ENCODE peak calls at places on chromosomes 5 and 9, in five cellular contexts. One of them, this sample, is unnamed.

GRCh38 chr5:65184780-65185179 is 296.9 kb downstream of the ADAMTS6 start:
- DNase-seq in NCI-H1105 treated with DMSO at 0.1 percent for 48 hours: no peak
- DNase-seq in H54: no peak
- DNase-seq in bronchial epithelial cell: no peak
- DNase-seq in epithelial cell of esophagus: no peak
- DNase-seq in this sample: no peak

GRCh38 chr9:120723547-120723946 is 9.3 kb upstream of the MEGF9 start:
- DNase-seq in NCI-H1105 treated with DMSO at 0.1 percent for 48 hours: peak
- DNase-seq in H54: no peak
- DNase-seq in bronchial epithelial cell: no peak
- DNase-seq in epithelial cell of esophagus: no peak
- DNase-seq in this sample: no peak

GRCh38 chr5:157511656-157512644 is 51.9 kb downstream of the NIPAL4 start:
- DNase-seq in NCI-H1105 treated with DMSO at 0.1 percent for 48 hours: no peak
- DNase-seq in H54: peak
- DNase-seq in bronchial epithelial cell: peak
- DNase-seq in epithelial cell of esophagus: peak
- DNase-seq in this sample: peak

GRCh38 chr5:26622947-26623346 is 415.4 kb downstream of the CDH9 start:
- DNase-seq in NCI-H1105 treated with DMSO at 0.1 percent for 48 hours: peak
- DNase-seq in H54: no peak
- DNase-seq in bronchial epithelial cell: no peak
- DNase-seq in epithelial cell of esophagus: no peak
- DNase-seq in this sample: no peak

GRCh38 chr5:88883059-88883565 is at the start of gene MEF2C:
- DNase-seq in NCI-H1105 treated with DMSO at 0.1 percent for 48 hours: peak
- DNase-seq in H54: peak
- DNase-seq in bronchial epithelial cell: peak
- DNase-seq in epithelial cell of esophagus: peak
- DNase-seq in this sample: peak

GRCh38 chr5:143677403-143677802 is 134.6 kb upstream of the HMHB1 start:
- DNase-seq in NCI-H1105 treated with DMSO at 0.1 percent for 48 hours: no peak
- DNase-seq in H54: no peak
- DNase-seq in bronchial epithelial cell: no peak
- DNase-seq in epithelial cell of esophagus: no peak
- DNase-seq in this sample: no peak

GRCh38 chr9:93453047-93453914 is at the start of gene FAM120AOS:
- DNase-seq in NCI-H1105 treated with DMSO at 0.1 percent for 48 hours: peak
- DNase-seq in H54: peak
- DNase-seq in bronchial epithelial cell: peak
- DNase-seq in epithelial cell of esophagus: peak
- DNase-seq in this sample: peak

GRCh38 chr9:122179690-122180074 is 20.0 kb downstream of the MORN5 start:
- DNase-seq in NCI-H1105 treated with DMSO at 0.1 percent for 48 hours: no peak
- DNase-seq in H54: no peak
- DNase-seq in bronchial epithelial cell: peak
- DNase-seq in epithelial cell of esophagus: no peak
- DNase-seq in this sample: peak

GRCh38 chr9:114181583-114182409 is 26.5 kb downstream of the COL27A1 start:
- DNase-seq in NCI-H1105 treated with DMSO at 0.1 percent for 48 hours: no peak
- DNase-seq in H54: no peak
- DNase-seq in bronchial epithelial cell: no peak
- DNase-seq in epithelial cell of esophagus: no peak
- DNase-seq in this sample: no peak

GRCh38 chr5:93721511-93721910 is 19.9 kb downstream of the POU5F2 start:
- DNase-seq in NCI-H1105 treated with DMSO at 0.1 percent for 48 hours: no peak
- DNase-seq in H54: no peak
- DNase-seq in bronchial epithelial cell: no peak
- DNase-seq in epithelial cell of esophagus: no peak
- DNase-seq in this sample: no peak

GRCh38 chr5:59484618-59485017 is 408.9 kb downstream of the PDE4D start:
- DNase-seq in NCI-H1105 treated with DMSO at 0.1 percent for 48 hours: no peak
- DNase-seq in H54: no peak
- DNase-seq in bronchial epithelial cell: no peak
- DNase-seq in epithelial cell of esophagus: no peak
- DNase-seq in this sample: no peak

GRCh38 chr5:135916638-135917263 is 21.1 kb upstream of the IL9 start:
- DNase-seq in NCI-H1105 treated with DMSO at 0.1 percent for 48 hours: no peak
- DNase-seq in H54: no peak
- DNase-seq in bronchial epithelial cell: no peak
- DNase-seq in epithelial cell of esophagus: no peak
- DNase-seq in this sample: no peak

GRCh38 chr5:6713274-6714181 is at the start of gene TENT4A:
- DNase-seq in NCI-H1105 treated with DMSO at 0.1 percent for 48 hours: no peak
- DNase-seq in H54: no peak
- DNase-seq in bronchial epithelial cell: no peak
- DNase-seq in epithelial cell of esophagus: no peak
- DNase-seq in this sample: peak

GRCh38 chr5:77734885-77735284 is 41.3 kb downstream of the TBCA start:
- DNase-seq in NCI-H1105 treated with DMSO at 0.1 percent for 48 hours: no peak
- DNase-seq in H54: no peak
- DNase-seq in bronchial epithelial cell: no peak
- DNase-seq in epithelial cell of esophagus: no peak
- DNase-seq in this sample: peak

GRCh38 chr9:82332774-82333152 is 344.2 kb downstream of the SPATA31D1 start:
- DNase-seq in NCI-H1105 treated with DMSO at 0.1 percent for 48 hours: peak
- DNase-seq in H54: no peak
- DNase-seq in bronchial epithelial cell: peak
- DNase-seq in epithelial cell of esophagus: peak
- DNase-seq in this sample: peak

GRCh38 chr9:135090547-135090946 is 3.1 kb downstream of the OLFM1 start:
- DNase-seq in NCI-H1105 treated with DMSO at 0.1 percent for 48 hours: no peak
- DNase-seq in H54: peak
- DNase-seq in bronchial epithelial cell: no peak
- DNase-seq in epithelial cell of esophagus: no peak
- DNase-seq in this sample: no peak

GRCh38 chr9:99451121-99451606 is 229.1 kb downstream of the SEC61B start:
- DNase-seq in NCI-H1105 treated with DMSO at 0.1 percent for 48 hours: no peak
- DNase-seq in H54: no peak
- DNase-seq in bronchial epithelial cell: peak
- DNase-seq in epithelial cell of esophagus: peak
- DNase-seq in this sample: no peak

GRCh38 chr5:5288236-5288635 is 134.2 kb upstream of the ICE1 start:
- DNase-seq in NCI-H1105 treated with DMSO at 0.1 percent for 48 hours: no peak
- DNase-seq in H54: peak
- DNase-seq in bronchial epithelial cell: peak
- DNase-seq in epithelial cell of esophagus: peak
- DNase-seq in this sample: peak

GRCh38 chr5:1127991-1128785 is 16.3 kb upstream of the SLC12A7 start:
- DNase-seq in NCI-H1105 treated with DMSO at 0.1 percent for 48 hours: no peak
- DNase-seq in H54: no peak
- DNase-seq in bronchial epithelial cell: no peak
- DNase-seq in epithelial cell of esophagus: no peak
- DNase-seq in this sample: peak

GRCh38 chr5:119388619-119389190 is 32.9 kb downstream of the TNFAIP8 start:
- DNase-seq in NCI-H1105 treated with DMSO at 0.1 percent for 48 hours: no peak
- DNase-seq in H54: no peak
- DNase-seq in bronchial epithelial cell: no peak
- DNase-seq in epithelial cell of esophagus: no peak
- DNase-seq in this sample: no peak

GRCh38 chr9:123062306-123063171 is 29.1 kb downstream of the GPR21 start:
- DNase-seq in NCI-H1105 treated with DMSO at 0.1 percent for 48 hours: no peak
- DNase-seq in H54: no peak
- DNase-seq in bronchial epithelial cell: no peak
- DNase-seq in epithelial cell of esophagus: no peak
- DNase-seq in this sample: no peak

GRCh38 chr9:21761309-21761901 is 41.0 kb upstream of the MTAP start:
- DNase-seq in NCI-H1105 treated with DMSO at 0.1 percent for 48 hours: no peak
- DNase-seq in H54: no peak
- DNase-seq in bronchial epithelial cell: no peak
- DNase-seq in epithelial cell of esophagus: no peak
- DNase-seq in this sample: no peak

GRCh38 chr5:126402591-126402990 is 20.6 kb upstream of the GRAMD2B start:
- DNase-seq in NCI-H1105 treated with DMSO at 0.1 percent for 48 hours: no peak
- DNase-seq in H54: no peak
- DNase-seq in bronchial epithelial cell: no peak
- DNase-seq in epithelial cell of esophagus: no peak
- DNase-seq in this sample: no peak